ENCODE peak calls at places on chromosomes 5 and 9, in eight cellular contexts. W is astrocyte of the spinal cord, T is activated gamma-delta T cell treated with Interleukin-2 at 50 U/mL for 16 hours, Z is brain microvascular endothelial cell, V is GM19239, Y is erythroblast, S is cardiac muscle cell, E is mammary epithelial cell. L is an unnamed sample.

GRCh38 chr9:128084746-128085145 is 16.7 kb downstream of the SLC25A25 start:
- DNase-seq in W (no peak), T (no peak), Z (no peak), V (no peak), Y (no peak), S (no peak), E (no peak), L (no peak)

GRCh38 chr9:4821994-4822544 is 29.3 kb downstream of the RCL1 start:
- DNase-seq in W (no peak), T (no peak), Z (no peak), V (no peak), Y (peak; percentile 45), S (no peak), E (no peak), L (no peak)

GRCh38 chr9:91306261-91306660 is 55.5 kb downstream of the AUH start:
- DNase-seq in W (no peak), T (no peak), Z (no peak), V (no peak), Y (no peak), S (no peak), E (no peak), L (no peak)

GRCh38 chr9:36151306-36152210 is 15.0 kb downstream of the GLIPR2 start:
- DNase-seq in W (peak; percentile 71), T (peak; percentile 89), Z (peak; percentile 61), V (peak; percentile 72), Y (no peak), S (peak; percentile 81), E (no peak), L (no peak)

GRCh38 chr9:135479469-135480052 is at the start of gene PPP1R26:
- DNase-seq in W (no peak), T (no peak), Z (no peak), V (no peak), Y (no peak), S (no peak), E (no peak), L (no peak)

GRCh38 chr5:119943148-119943547 is 313.8 kb downstream of the FAM170A start:
- DNase-seq in W (peak; percentile 31), T (no peak), Z (peak; percentile 9), V (no peak), Y (peak; percentile 3), S (peak; percentile 31), E (no peak), L (peak; percentile 6)

GRCh38 chr5:96861044-96861443 is 15.3 kb upstream of the ERAP2 start:
- DNase-seq in W (no peak), T (no peak), Z (no peak), V (no peak), Y (no peak), S (no peak), E (no peak), L (no peak)

GRCh38 chr5:83924891-83925290 is 204.2 kb upstream of the HAPLN1 start:
- DNase-seq in W (peak; percentile 86), T (no peak), Z (peak; percentile 74), V (no peak), Y (no peak), S (no peak), E (peak; percentile 48), L (no peak)

GRCh38 chr9:7454490-7455110 is 345.0 kb downstream of the DMAC1 start:
- DNase-seq in W (no peak), T (no peak), Z (no peak), V (no peak), Y (no peak), S (no peak), E (no peak), L (no peak)

GRCh38 chr5:79876510-79876909 is 114.6 kb downstream of the MTX3 start:
- DNase-seq in W (no peak), T (no peak), Z (no peak), V (no peak), Y (no peak), S (no peak), E (no peak), L (no peak)

GRCh38 chr9:98867434-98868168 is 60.1 kb downstream of the GALNT12 start:
- DNase-seq in W (peak; percentile 93), T (no peak), Z (peak; percentile 66), V (no peak), Y (peak; percentile 94), S (peak; percentile 98), E (no peak), L (peak; percentile 87)

GRCh38 chr5:31476607-31477200 is 55.2 kb downstream of the DROSHA start:
- DNase-seq in W (no peak), T (no peak), Z (no peak), V (no peak), Y (no peak), S (no peak), E (no peak), L (no peak)

GRCh38 chr5:163252951-163253350 is 184.4 kb upstream of the CCNG1 start:
- DNase-seq in W (no peak), T (no peak), Z (no peak), V (no peak), Y (no peak), S (no peak), E (no peak), L (no peak)

L was measured in astrocyte of the cerebellum.